ENCODE peak calls at places on chromosomes 2 and 18, in seven cellular contexts. Q, V, N, E, Y, T and O are unnamed samples.
A peak's percentile ranks its signal among the peaks of the same experiment; 100 is the strongest.

GRCh38 chr2:27489118-27489497 is 435 bp downstream of the IFT172 start:
- DNase-seq in Q (peak; percentile 10), V (no peak), N (no peak), E (peak; percentile 24), Y (no peak), T (no peak), O (peak; percentile 33)

GRCh38 chr2:72893594-72894319 is 6.5 kb downstream of the SPR start:
- DNase-seq in Q (peak; percentile 52), V (peak; percentile 44), N (no peak), E (peak; percentile 47), Y (no peak), T (no peak), O (peak; percentile 77)

GRCh38 chr2:238085899-238086298 is 14.2 kb upstream of the ESPNL start:
- DNase-seq in Q (no peak), V (no peak), N (no peak), E (no peak), Y (no peak), T (no peak), O (no peak)

GRCh38 chr2:162475661-162476060 is 131.7 kb downstream of the GCA start:
- DNase-seq in Q (no peak), V (no peak), N (peak; percentile 24), E (peak; percentile 36), Y (no peak), T (peak; percentile 58), O (peak; percentile 18)

GRCh38 chr2:144431384-144431783 is 88.5 kb downstream of the ZEB2 start:
- DNase-seq in Q (no peak), V (no peak), N (no peak), E (no peak), Y (no peak), T (no peak), O (no peak)

GRCh38 chr2:10514743-10515142 is 66.6 kb upstream of the ODC1 start:
- DNase-seq in Q (no peak), V (no peak), N (no peak), E (peak; percentile 95), Y (no peak), T (no peak), O (peak; percentile 77)

GRCh38 chr2:215622836-215623235 is 187.0 kb upstream of the FN1 start:
- DNase-seq in Q (no peak), V (no peak), N (no peak), E (no peak), Y (no peak), T (no peak), O (no peak)

GRCh38 chr2:227643990-227644551 is 22.5 kb upstream of the SCYGR5 start:
- DNase-seq in Q (no peak), V (no peak), N (peak; percentile 5), E (no peak), Y (no peak), T (no peak), O (no peak)

GRCh38 chr18:63119647-63120046 is 199.9 kb downstream of the BCL2 start:
- DNase-seq in Q (no peak), V (no peak), N (no peak), E (no peak), Y (no peak), T (no peak), O (peak; percentile 36)

GRCh38 chr2:80567991-80568390 is 263.4 kb upstream of the LRRTM1 start:
- DNase-seq in Q (no peak), V (no peak), N (no peak), E (no peak), Y (no peak), T (no peak), O (no peak)

GRCh38 chr2:184178229-184178628 is 420.1 kb upstream of the ZNF804A start:
- DNase-seq in Q (no peak), V (no peak), N (no peak), E (peak; percentile 10), Y (no peak), T (no peak), O (no peak)

GRCh38 chr2:20314562-20315521 is 35.8 kb downstream of the PUM2 start:
- DNase-seq in Q (no peak), V (no peak), N (no peak), E (no peak), Y (no peak), T (no peak), O (peak; percentile 32)

GRCh38 chr18:63575680-63576079 is 11.5 kb upstream of the SERPINB13 start:
- DNase-seq in Q (no peak), V (no peak), N (no peak), E (peak; percentile 7), Y (no peak), T (no peak), O (no peak)

GRCh38 chr2:109185338-109185737 is 56.3 kb downstream of the SH3RF3 start:
- DNase-seq in Q (no peak), V (no peak), N (no peak), E (peak; percentile 91), Y (no peak), T (no peak), O (peak; percentile 66)

GRCh38 chr2:10948165-10948564 is 36.4 kb downstream of the KCNF1 start:
- DNase-seq in Q (no peak), V (no peak), N (no peak), E (no peak), Y (no peak), T (no peak), O (no peak)

GRCh38 chr2:95328386-95329125 is 31.4 kb downstream of the KCNIP3 start:
- DNase-seq in Q (no peak), V (peak; percentile 2), N (no peak), E (no peak), Y (no peak), T (no peak), O (no peak)

GRCh38 chr2:120470041-120470716 is 124.2 kb downstream of the INHBB start:
- DNase-seq in Q (no peak), V (peak; percentile 69), N (no peak), E (peak; percentile 98), Y (peak; percentile 47), T (peak; percentile 82), O (peak; percentile 96)

GRCh38 chr18:1522249-1522615 is 617.6 kb downstream of the ADCYAP1 start:
- DNase-seq in Q (no peak), V (no peak), N (no peak), E (no peak), Y (no peak), T (no peak), O (no peak)

GRCh38 chr2:70870790-70871189 is 35.2 kb upstream of the CD207 start:
- DNase-seq in Q (no peak), V (no peak), N (no peak), E (no peak), Y (no peak), T (no peak), O (no peak)

GRCh38 chr2:240990726-240991377 is 7.6 kb upstream of the SNED1 start:
- DNase-seq in Q (no peak), V (no peak), N (no peak), E (no peak), Y (no peak), T (peak; percentile 54), O (no peak)

GRCh38 chr2:66457545-66457944 is 22.6 kb downstream of the MEIS1 start:
- DNase-seq in Q (no peak), V (no peak), N (no peak), E (no peak), Y (no peak), T (no peak), O (no peak)

GRCh38 chr2:104853926-104854506 is at the start of gene POU3F3:
- DNase-seq in Q (peak; percentile 65), V (peak; percentile 51), N (peak; percentile 96), E (no peak), Y (no peak), T (peak; percentile 64), O (no peak)

GRCh38 chr18:24764766-24765165 is 304.3 kb downstream of the HRH4 start:
- DNase-seq in Q (no peak), V (no peak), N (no peak), E (no peak), Y (no peak), T (no peak), O (no peak)

GRCh38 chr18:7205346-7205745 is 25.5 kb upstream of the LRRC30 start:
- DNase-seq in Q (no peak), V (no peak), N (no peak), E (no peak), Y (no peak), T (no peak), O (peak; percentile 42)